ENCODE peak calls at places on chromosomes 4 and X, in eight cellular contexts. D is IMR-90, C is ovary, V is uterus, R is HCT116, N is A549, L is heart left ventricle, K is body of pancreas. O is an unnamed sample. For H3K9me3, the result is how much of the 10 kb centered on the place peaks cover.

GRCh38 chr4:154124539-154125255 is 335.8 kb upstream of the SFRP2 start:
- DNase-seq in D (peak), C (no peak), V (no peak), R (peak), N (no peak), L (no peak), K (no peak), O (no peak)

GRCh38 chr4:158020734-158021346 is 152.0 kb downstream of the GASK1B start:
- DNase-seq in D (peak), C (no peak), V (peak), R (peak), N (peak), L (no peak), K (no peak), O (no peak)

GRCh38 chrX:2894885-2895292 is 34.2 kb downstream of the ARSD start:
- DNase-seq in D (peak), C (no peak), V (peak), R (no peak), N (peak), L (no peak), K (peak), O (no peak)

GRCh38 chr4:86506591-86506990 is 87.5 kb upstream of the PTPN13 start:
- DNase-seq in D (no peak), C (no peak), V (no peak), R (no peak), N (no peak), L (no peak), K (no peak), O (no peak)

GRCh38 chrX:64093761-64094160 is 111.7 kb downstream of the AMER1 start:
- DNase-seq in D (peak), C (no peak), V (no peak), R (no peak), N (peak), L (no peak), K (no peak), O (no peak)

GRCh38 chr4:127686656-127687055 is 43.5 kb upstream of the SLC25A31 start:
- DNase-seq in D (peak), C (no peak), V (no peak), R (peak), N (no peak), L (no peak), K (no peak), O (no peak)

GRCh38 chr4:150664935-150665334 is 83.0 kb downstream of the MAB21L2 start:
- DNase-seq in D (no peak), C (no peak), V (no peak), R (peak), N (peak), L (no peak), K (no peak), O (no peak)

GRCh38 chr4:158291334-158292055 is 81.2 kb downstream of the TMEM144 start:
- DNase-seq in D (no peak), C (no peak), V (no peak), R (no peak), N (no peak), L (no peak), K (no peak), O (no peak)

GRCh38 chr4:80138556-80139538 is 58.5 kb upstream of the PRDM8 start:
- DNase-seq in D (peak), C (no peak), V (no peak), R (no peak), N (no peak), L (no peak), K (no peak), O (peak)

GRCh38 chr4:8582436-8582835 is 2.2 kb downstream of the GPR78 start:
- DNase-seq in D (no peak), C (no peak), V (peak), R (no peak), N (no peak), L (peak), K (no peak), O (no peak)

GRCh38 chrX:118496763-118497079 is 1.1 kb downstream of the DOCK11 start:
- DNase-seq in D (no peak), C (no peak), V (no peak), R (no peak), N (no peak), L (no peak), K (no peak), O (no peak)
- TF ChIP-seq POLR2A in D (no peak), C (no peak), V (no peak), R (no peak), N (no peak), L (no peak), K (no peak), O (no peak)

DNA sequence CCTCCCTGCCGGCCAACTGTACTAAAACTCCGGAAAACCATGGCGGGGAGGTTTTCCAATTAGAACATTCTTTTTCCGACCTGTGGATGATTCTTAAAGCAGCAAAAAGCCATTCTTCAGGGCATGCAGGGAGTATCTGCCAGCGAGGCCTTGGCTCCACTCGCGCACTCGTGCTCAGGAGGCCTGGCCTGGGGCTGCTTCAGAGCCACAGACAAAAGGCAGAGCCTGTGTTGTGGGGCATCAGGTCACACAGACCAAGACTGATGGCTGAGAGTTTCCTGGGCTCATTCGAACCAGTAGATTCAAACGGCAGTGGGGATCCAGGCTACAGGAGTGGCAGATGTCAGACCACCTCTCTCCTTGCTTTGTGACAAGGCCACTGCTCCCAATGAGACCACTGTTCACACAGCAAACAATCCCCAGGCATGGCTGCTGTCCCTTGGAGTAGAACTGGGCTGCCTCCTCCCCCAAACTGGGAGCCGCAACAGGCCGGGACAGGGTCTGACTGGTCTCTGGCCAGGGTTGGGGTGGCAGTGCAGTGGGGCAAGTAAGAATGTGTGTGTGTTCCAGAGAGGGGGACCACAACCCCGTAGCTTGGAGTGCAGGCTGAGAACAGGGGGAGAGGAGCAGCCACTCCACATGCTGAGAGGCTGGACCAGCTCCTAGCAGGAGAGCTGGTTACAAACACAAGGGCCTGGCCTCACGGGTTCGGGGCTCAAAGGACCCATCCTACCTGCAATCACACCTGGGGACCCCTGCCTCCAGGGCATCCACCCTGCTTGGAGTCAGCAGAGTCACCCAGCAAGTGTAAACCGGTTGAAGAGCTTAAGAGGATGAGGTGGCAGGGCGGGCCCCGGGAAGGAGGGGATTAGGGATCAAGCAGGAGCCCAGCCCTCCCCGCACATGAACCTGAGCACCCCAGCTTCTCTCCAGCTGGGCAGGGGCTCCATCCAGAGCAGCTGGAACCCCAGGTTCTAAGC is 3.9 kb upstream of the ZNF185 start:
- DNase-seq in D (no peak), C (no peak), V (no peak), R (no peak), N (no peak), L (no peak), K (no peak), O (no peak)
- H3K9me3 ChIP-seq in D (under half), C (under half), V (under half), R (under half), N (under half), L (under half), K (under half), O (under half)

GRCh38 chr4:47913858-47914218 is 545 bp downstream of the NFXL1 start:
- DNase-seq in D (no peak), C (peak), V (peak), R (no peak), N (peak), L (peak), K (peak), O (no peak)

GRCh38 chr4:47914926-47915237 is 499 bp upstream of the NFXL1 start:
- DNase-seq in D (no peak), C (no peak), V (no peak), R (no peak), N (no peak), L (no peak), K (no peak), O (no peak)

GRCh38 chr4:47915378-47915777 is 995 bp upstream of the NFXL1 start:
- DNase-seq in D (no peak), C (no peak), V (no peak), R (no peak), N (no peak), L (no peak), K (no peak), O (no peak)

GRCh38 chr4:47913328-47913727 is 1.1 kb downstream of the NFXL1 start:
- DNase-seq in D (peak), C (no peak), V (no peak), R (no peak), N (no peak), L (no peak), K (no peak), O (no peak)

GRCh38 chr4:47914219-47914925 is at the start of gene NFXL1:
- DNase-seq in D (peak), C (peak), V (peak), R (peak), N (peak), L (peak), K (peak), O (peak)
- TF ChIP-seq POLR2A in D (peak), C (peak), V (peak), R (peak), N (peak), L (no peak), K (peak), O (peak)

DNA sequence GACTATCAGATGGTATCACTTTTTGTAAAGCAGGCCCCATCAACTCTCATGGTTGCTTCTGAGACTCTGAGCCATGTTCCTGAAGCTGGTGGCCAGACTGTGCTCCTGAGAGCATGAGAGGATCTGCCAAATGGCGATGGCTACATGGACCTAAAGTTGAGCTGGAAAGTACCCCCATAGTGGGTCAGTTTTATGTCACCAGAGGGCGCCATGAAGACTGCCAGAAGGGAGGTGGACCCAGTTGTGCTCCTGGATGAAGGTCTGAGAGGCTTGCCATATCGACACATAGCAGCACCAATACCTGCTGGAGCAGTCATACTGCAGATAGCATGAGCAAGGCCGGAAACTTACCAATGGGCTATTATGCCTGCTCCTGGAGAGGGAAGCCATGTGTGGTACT is 105.7 kb downstream of the SLITRK2 start:
- DNase-seq in D (no peak), C (no peak), V (no peak), R (no peak), N (no peak), L (no peak), K (no peak), O (no peak)
- H3K9me3 ChIP-seq in D (under half), C (under half), V (under half), R (under half), N (under half), L (under half), K (under half), O (under half)

GRCh38 chr4:1171306-1172227 is 816 bp downstream of the SPON2 start:
- DNase-seq in D (no peak), C (no peak), V (no peak), R (no peak), N (no peak), L (no peak), K (peak), O (no peak)

GRCh38 chr4:1170156-1170804 is 2.1 kb downstream of the SPON2 start:
- DNase-seq in D (no peak), C (no peak), V (no peak), R (no peak), N (no peak), L (no peak), K (no peak), O (no peak)

GRCh38 chr4:1172971-1173757 is 781 bp upstream of the SPON2 start:
- DNase-seq in D (peak), C (peak), V (peak), R (no peak), N (peak), L (no peak), K (peak), O (peak)

GRCh38 chr4:1170805-1171305 is 1.5 kb downstream of the SPON2 start:
- DNase-seq in D (no peak), C (no peak), V (no peak), R (no peak), N (no peak), L (no peak), K (peak), O (no peak)

GRCh38 chr4:1172228-1172851 is at the start of gene SPON2:
- DNase-seq in D (peak), C (peak), V (peak), R (no peak), N (no peak), L (no peak), K (peak), O (no peak)
- TF ChIP-seq POLR2A in D (no peak), C (no peak), V (no peak), R (no peak), N (no peak), L (no peak), K (peak), O (no peak)

GRCh38 chr4:12022409-12022808 is 593.7 kb upstream of the HS3ST1 start:
- DNase-seq in D (no peak), C (no peak), V (no peak), R (no peak), N (no peak), L (no peak), K (no peak), O (no peak)
- H3K9me3 ChIP-seq in D (under half), C (under half), V (under half), R (under half), N (under half), L (under half), K (under half), O (under half)

DNA sequence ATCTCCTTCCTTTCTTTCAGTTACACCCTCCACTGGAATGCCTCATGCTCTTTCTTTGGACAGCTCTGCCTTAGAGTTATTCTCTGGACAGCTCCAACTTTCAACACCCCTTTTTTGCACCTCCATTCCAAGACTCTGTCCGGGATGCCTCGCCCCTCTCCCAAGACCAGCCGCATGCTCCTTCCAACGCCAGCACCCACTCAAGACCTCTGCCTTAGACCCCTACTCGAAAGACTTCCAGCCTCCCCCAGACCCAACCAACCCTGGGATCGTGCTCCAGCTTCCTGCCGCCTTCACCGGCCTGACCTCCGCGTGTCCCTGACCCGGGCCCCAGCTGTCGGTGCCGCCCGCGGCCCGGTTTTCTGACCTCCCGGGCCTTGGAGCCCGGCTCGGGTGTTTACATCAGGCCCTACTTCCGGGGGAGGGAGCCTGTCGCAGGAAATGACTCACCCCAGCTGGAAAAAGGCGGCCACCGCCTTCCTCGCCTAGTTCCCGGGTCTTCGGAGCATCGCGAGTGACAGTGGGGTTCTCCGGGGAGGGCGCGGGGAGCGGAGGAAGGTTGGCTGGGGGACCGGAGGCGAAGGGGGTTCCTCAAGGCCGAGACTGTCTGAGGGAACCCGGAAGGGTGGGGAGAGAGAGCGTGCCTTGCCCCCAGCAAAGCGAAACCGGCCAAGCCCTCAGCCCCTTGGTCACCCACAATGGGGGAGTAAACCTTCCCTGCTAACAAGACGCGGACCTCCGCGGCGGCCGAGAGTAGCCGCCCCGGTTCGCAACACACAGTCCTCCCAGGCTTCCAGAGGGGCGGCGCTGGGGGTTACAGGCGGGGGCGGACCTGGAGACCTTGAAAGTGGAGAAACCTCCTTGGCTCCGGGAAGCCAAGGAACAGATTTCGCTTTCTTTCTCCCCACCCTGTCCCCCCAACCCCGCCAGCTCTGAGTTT is at the start of gene WDR45:
- DNase-seq in D (peak), C (peak), V (peak), R (no peak), N (peak), L (peak), K (peak), O (peak)
- TF ChIP-seq POLR2A in D (peak), C (peak), V (peak), R (no peak), N (peak), L (no peak), K (peak), O (peak)

DNA sequence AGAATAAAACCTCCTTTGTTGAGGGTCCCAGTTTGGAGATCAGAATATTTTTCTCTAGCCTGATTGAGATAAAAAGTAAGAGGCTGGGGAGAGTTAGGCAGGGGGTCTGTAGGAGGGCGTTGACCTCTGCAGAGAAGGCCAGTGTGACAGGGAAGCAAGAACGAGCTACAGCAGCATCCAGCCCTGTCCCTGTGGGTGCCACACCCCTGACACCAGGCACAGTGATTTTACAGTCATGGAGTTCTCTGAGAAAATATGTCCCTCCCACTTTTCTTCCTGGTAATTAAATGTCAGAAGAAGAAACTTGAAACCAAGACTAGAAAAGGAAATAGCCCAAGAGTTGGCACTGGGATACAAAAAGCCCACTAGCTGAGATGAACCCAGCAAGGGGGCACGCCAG is 25.0 kb upstream of the HELT start:
- DNase-seq in D (no peak), C (no peak), V (no peak), R (no peak), N (no peak), L (no peak), K (no peak), O (no peak)
- H3K9me3 ChIP-seq in D (under half), C (under half), V (under half), R (under half), N (under half), L (under half), K (under half), O (under half)

DNA sequence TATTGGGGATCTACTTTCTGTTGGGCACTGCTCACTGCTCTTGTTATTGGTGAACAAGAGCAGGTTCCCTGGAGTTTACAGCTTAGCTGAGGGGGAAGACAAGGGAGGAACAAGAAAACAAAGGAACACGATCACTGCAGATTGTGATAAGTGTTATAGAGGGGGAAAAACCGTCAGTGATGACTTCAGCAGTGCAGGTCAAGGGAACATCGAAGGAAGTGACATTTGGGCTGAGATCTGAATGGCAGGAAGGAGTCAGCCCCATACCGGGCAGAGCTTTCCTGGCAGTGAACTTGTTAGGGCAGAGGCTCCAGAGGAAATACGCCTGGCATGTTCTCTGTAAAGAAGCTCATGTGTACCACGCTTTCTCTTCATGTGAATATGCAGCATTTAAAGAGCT is 78.1 kb downstream of the LDB2 start:
- DNase-seq in D (no peak), C (no peak), V (peak), R (no peak), N (no peak), L (peak), K (no peak), O (no peak)
- TF ChIP-seq POLR2A in D (no peak), C (no peak), V (no peak), R (no peak), N (no peak), L (no peak), K (no peak), O (no peak)

DNA sequence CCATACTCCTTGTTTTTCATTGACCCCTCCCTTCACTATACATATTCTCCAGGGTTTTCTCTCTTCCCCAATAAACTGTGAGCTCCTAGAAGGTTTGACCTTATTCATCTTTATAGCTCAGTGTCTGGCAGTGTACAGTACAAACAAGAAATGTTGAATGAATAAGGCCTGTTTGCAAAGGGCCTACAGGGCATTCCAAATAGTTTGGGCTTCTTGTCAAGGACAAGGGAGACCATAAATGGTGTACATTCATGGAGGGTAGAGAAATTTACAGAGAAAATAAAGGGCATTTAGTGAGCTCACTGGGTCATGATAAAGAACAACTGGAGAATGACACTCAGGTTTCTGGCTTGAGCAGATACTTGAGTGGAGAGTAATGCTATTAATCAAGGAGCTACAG is 47.5 kb upstream of the EIF1AX start:
- DNase-seq in D (no peak), C (no peak), V (no peak), R (no peak), N (no peak), L (no peak), K (no peak), O (no peak)
- H3K9me3 ChIP-seq in D (under half), C (under half), V (under half), R (under half), N (under half), L (under half), K (under half), O (under half)